ENCODE peak calls at places on chromosome 13, in six cellular contexts. One of them, this sample, is unnamed.
A peak's percentile ranks its signal among the peaks of the same experiment; 100 is the strongest.

GRCh38 chr13:50915562-50915961 is 6.0 kb downstream of the RNASEH2B start:
- DNase-seq in foreskin fibroblast: no peak
- DNase-seq in colonic mucosa: no peak
- DNase-seq in MG63: no peak
- DNase-seq in mucosa of gallbladder: no peak
- DNase-seq in astrocyte of the cerebellum: no peak
- DNase-seq in this sample: no peak

GRCh38 chr13:113365551-113365971 is 1.6 kb upstream of the GRTP1 start:
- DNase-seq in astrocyte of the cerebellum: no peak
- DNase-seq in mucosa of gallbladder: no peak
- DNase-seq in foreskin fibroblast: no peak
- DNase-seq in colonic mucosa: no peak
- DNase-seq in MG63: no peak
- DNase-seq in this sample: no peak

GRCh38 chr13:23159587-23160240 is 21.1 kb upstream of the SGCG start:
- DNase-seq in foreskin fibroblast: peak; percentile 22
- DNase-seq in astrocyte of the cerebellum: no peak
- DNase-seq in MG63: peak; percentile 69
- DNase-seq in colonic mucosa: no peak
- DNase-seq in mucosa of gallbladder: no peak
- DNase-seq in this sample: no peak

GRCh38 chr13:97945792-97946419 is 7.6 kb upstream of the IPO5 start:
- DNase-seq in colonic mucosa: no peak
- DNase-seq in mucosa of gallbladder: no peak
- DNase-seq in astrocyte of the cerebellum: no peak
- DNase-seq in MG63: no peak
- DNase-seq in foreskin fibroblast: peak; percentile 41
- DNase-seq in this sample: no peak

GRCh38 chr13:67227131-67227983 is 2.8 kb downstream of the PCDH9 start:
- DNase-seq in mucosa of gallbladder: no peak
- DNase-seq in astrocyte of the cerebellum: no peak
- DNase-seq in colonic mucosa: no peak
- DNase-seq in MG63: no peak
- DNase-seq in foreskin fibroblast: no peak
- DNase-seq in this sample: no peak

GRCh38 chr13:71252191-71252704 is 614.8 kb downstream of the DACH1 start:
- DNase-seq in MG63: no peak
- DNase-seq in colonic mucosa: no peak
- DNase-seq in foreskin fibroblast: no peak
- DNase-seq in mucosa of gallbladder: no peak
- DNase-seq in astrocyte of the cerebellum: no peak
- DNase-seq in this sample: no peak

GRCh38 chr13:46748300-46748699 is 48.7 kb downstream of the ESD start:
- DNase-seq in MG63: no peak
- DNase-seq in colonic mucosa: no peak
- DNase-seq in foreskin fibroblast: peak; percentile 15
- DNase-seq in astrocyte of the cerebellum: no peak
- DNase-seq in mucosa of gallbladder: no peak
- DNase-seq in this sample: no peak

GRCh38 chr13:21694831-21695230 is 24.0 kb downstream of the FGF9 start:
- DNase-seq in mucosa of gallbladder: no peak
- DNase-seq in astrocyte of the cerebellum: no peak
- DNase-seq in MG63: peak; percentile 42
- DNase-seq in foreskin fibroblast: no peak
- DNase-seq in colonic mucosa: no peak
- DNase-seq in this sample: no peak

GRCh38 chr13:72820156-72820897 is 38.4 kb downstream of the PIBF1 start:
- DNase-seq in astrocyte of the cerebellum: peak; percentile 47
- DNase-seq in mucosa of gallbladder: no peak
- DNase-seq in colonic mucosa: no peak
- DNase-seq in MG63: peak; percentile 8
- DNase-seq in foreskin fibroblast: peak; percentile 54
- DNase-seq in this sample: no peak